ENCODE peak calls at places on chromosome 19, in eight cellular contexts. T, Q, P, W, A, L, S and R are unnamed samples. For H3K27me3, the result is how much of the 10 kb centered on the place peaks cover.

GRCh38 chr19:5934002-5934401 is 19.9 kb downstream of the CAPS start:
- DNase-seq in Q (no peak), W (no peak), P (no peak), T (no peak), L (no peak), A (no peak), S (no peak), R (no peak)

GRCh38 chr19:45790942-45791341 is 1.7 kb downstream of the DMWD start:
- DNase-seq in W (no peak), L (no peak), T (peak), A (no peak), S (no peak), Q (no peak), P (no peak), R (no peak)

GRCh38 chr19:15210323-15210774 is 9.6 kb upstream of the NOTCH3 start:
- DNase-seq in W (no peak), A (peak), P (peak), L (no peak), S (no peak), Q (no peak), T (no peak), R (peak)

GRCh38 chr19:38090561-38090960 is 133.5 kb downstream of the DPF1 start:
- DNase-seq in T (no peak), L (no peak), Q (no peak), A (peak), W (no peak), P (no peak), S (no peak), R (peak)

GRCh38 chr19:18475004-18475453 is 37.1 kb upstream of the ISYNA1 start:
- DNase-seq in P (peak), Q (no peak), L (no peak), S (no peak), A (no peak), T (no peak), W (no peak), R (no peak)

GRCh38 chr19:52943884-52944643 is 18.6 kb downstream of the ZNF816 start:
- DNase-seq in Q (no peak), P (no peak), W (no peak), L (peak), A (no peak), T (no peak), S (no peak), R (no peak)

GRCh38 chr19:34088292-34088691 is 84.0 kb upstream of the LSM14A start:
- DNase-seq in S (no peak), L (no peak), A (no peak), Q (no peak), P (no peak), W (no peak), T (no peak), R (no peak)

GRCh38 chr19:15107056-15108010 is at the start of gene SYDE1:
- DNase-seq in T (no peak), S (peak), L (peak), P (peak), Q (peak), W (no peak), A (peak), R (peak)

GRCh38 chr19:18961767-18962423 is 20.9 kb upstream of the HOMER3 start:
- DNase-seq in P (no peak), Q (peak), L (peak), A (no peak), S (peak), T (no peak), W (peak), R (no peak)

GRCh38 chr19:56958428-56958827 is 117.9 kb upstream of the PEG3 start:
- DNase-seq in W (no peak), Q (no peak), A (no peak), P (no peak), L (no peak), S (no peak), T (no peak), R (no peak)

GRCh38 chr19:11737964-11738745 is 591 bp downstream of the ZNF823 start:
- DNase-seq in L (peak), P (peak), S (peak), W (peak), A (peak), T (peak), Q (peak), R (peak)

GRCh38 chr19:38061294-38061693 is 154.3 kb downstream of the SIPA1L3 start:
- DNase-seq in P (no peak), T (no peak), W (no peak), S (no peak), L (no peak), Q (no peak), A (no peak), R (no peak)

GRCh38 chr19:44315883-44316282 is 11.1 kb upstream of the ZNF235 start:
- DNase-seq in L (no peak), T (no peak), A (no peak), Q (no peak), S (no peak), P (no peak), W (no peak), R (no peak)

GRCh38 chr19:29105629-29106352 is 107.2 kb downstream of the UQCRFS1 start:
- DNase-seq in L (peak), W (no peak), P (no peak), S (peak), T (no peak), Q (no peak), A (no peak), R (no peak)

GRCh38 chr19:5694952-5695648 is 5.0 kb downstream of the RPL36 start:
- DNase-seq in P (no peak), W (no peak), L (peak), S (no peak), T (no peak), Q (no peak), A (peak), R (no peak)

GRCh38 chr19:54345938-54346386 is 7.0 kb upstream of the LILRA4 start:
- DNase-seq in S (no peak), T (no peak), W (no peak), Q (no peak), P (no peak), L (no peak), A (no peak), R (no peak)

GRCh38 chr19:58569943-58570670 is 3.0 kb downstream of the MZF1 start:
- DNase-seq in Q (no peak), A (peak), P (no peak), W (no peak), T (peak), S (no peak), L (no peak), R (peak)

GRCh38 chr19:35509018-35509652 is 4.3 kb downstream of the DMKN start:
- DNase-seq in W (peak), L (peak), Q (peak), P (no peak), A (peak), T (no peak), S (peak), R (peak)

GRCh38 chr19:18777725-18778389 is 13.2 kb downstream of the COMP start:
- DNase-seq in P (no peak), T (no peak), L (no peak), A (no peak), Q (no peak), S (no peak), W (no peak), R (no peak)

GRCh38 chr19:10290876-10291553 is 1.3 kb downstream of the ICAM5 start:
- DNase-seq in T (peak), P (peak), W (peak), S (peak), A (no peak), Q (peak), L (peak), R (peak)
- H3K27me3 ChIP-seq in T (under half), P (half or more), W (half or more), S (half or more), A (half or more), Q (under half), L (half or more), R (under half)

DNA sequence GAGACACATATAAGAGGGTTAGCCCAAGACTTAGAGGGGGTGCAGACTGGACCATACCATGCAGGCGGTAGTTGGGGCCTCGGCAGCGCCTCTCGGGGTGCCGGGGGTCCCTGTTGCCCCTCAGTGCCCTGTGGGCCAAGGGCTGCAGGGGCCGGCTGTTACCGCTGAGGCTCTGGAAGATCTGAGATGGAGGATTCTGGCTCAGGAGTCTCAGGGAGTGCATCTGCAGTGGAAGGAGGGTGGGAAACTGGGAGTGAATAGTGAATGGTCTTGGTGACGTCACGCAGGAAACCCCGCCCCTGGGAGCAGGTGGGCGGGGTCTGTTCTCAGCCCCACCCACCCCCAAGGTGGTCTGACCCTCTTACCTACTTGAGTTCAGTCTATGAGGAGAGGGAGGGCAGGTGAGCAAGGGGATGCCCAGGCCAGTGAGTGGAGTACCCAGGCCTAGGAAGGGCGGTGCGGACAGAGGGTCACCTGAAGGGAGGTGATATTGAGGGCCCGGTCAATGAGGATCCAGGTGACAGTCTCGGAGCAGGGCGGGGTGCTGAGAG is 1.7 kb upstream of the DBP start:
- DNase-seq in W (no peak), Q (peak), P (no peak), T (no peak), A (peak), S (no peak), L (peak), R (peak)
- H3K27me3 ChIP-seq in W (under half), Q (under half), P (under half), T (under half), A (under half), S (under half), L (under half), R (under half)

DNA sequence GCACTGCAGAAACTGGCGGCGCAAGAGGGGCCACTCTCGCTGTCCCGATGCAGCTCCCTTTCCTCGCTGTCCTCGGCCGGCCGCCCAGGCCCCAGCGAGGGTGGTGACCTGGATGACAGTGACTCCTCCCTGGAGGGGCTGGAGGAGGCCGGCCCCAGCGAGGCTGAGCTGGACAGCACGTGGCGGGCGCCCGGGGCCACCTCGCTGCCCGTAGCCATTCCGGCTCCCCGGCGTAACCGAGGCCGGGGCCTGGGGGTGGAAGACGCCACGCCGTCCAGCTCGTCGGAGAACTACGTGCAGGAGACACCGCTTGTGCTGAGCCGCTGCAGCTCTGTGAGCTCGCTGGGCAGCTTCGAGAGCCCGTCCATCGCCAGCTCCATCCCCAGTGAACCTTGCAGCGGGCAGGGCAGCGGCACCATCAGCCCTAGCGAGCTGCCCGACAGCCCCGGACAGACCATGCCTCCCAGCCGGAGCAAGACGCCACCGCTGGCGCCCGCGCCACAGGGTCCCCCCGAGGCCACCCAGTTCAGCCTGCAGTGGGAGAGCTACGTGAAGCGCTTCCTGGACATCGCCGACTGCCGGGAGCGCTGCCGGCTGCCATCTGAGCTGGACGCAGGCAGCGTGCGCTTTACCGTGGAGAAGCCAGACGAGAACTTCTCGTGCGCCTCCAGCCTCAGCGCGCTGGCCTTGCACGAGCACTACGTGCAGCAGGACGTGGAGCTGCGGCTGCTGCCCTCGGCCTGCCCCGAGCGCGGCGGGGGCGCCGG is 12.4 kb downstream of the C19orf25 start:
- DNase-seq in P (no peak), W (no peak), T (no peak), Q (no peak), L (no peak), A (no peak), S (peak), R (no peak)
- H3K27me3 ChIP-seq in P (under half), W (under half), T (under half), Q (under half), L (half or more), A (half or more), S (half or more), R (under half)

GRCh38 chr19:55440411-55441105 is 2.5 kb downstream of the SHISA7 start:
- DNase-seq in L (peak), P (no peak), Q (no peak), T (no peak), S (peak), A (no peak), W (no peak), R (no peak)

GRCh38 chr19:55442372-55443044 is 592 bp downstream of the SHISA7 start:
- DNase-seq in W (no peak), Q (no peak), L (peak), T (no peak), P (no peak), S (peak), A (no peak), R (no peak)

GRCh38 chr19:55441692-55442321 is 1.3 kb downstream of the SHISA7 start:
- DNase-seq in W (no peak), A (no peak), S (peak), P (no peak), Q (no peak), L (peak), T (no peak), R (no peak)

GRCh38 chr19:55443045-55443823 is at the start of gene SHISA7:
- DNase-seq in A (no peak), W (no peak), S (peak), L (peak), Q (no peak), T (no peak), P (no peak), R (no peak)

GRCh38 chr19:55441319-55441691 is 1.8 kb downstream of the SHISA7 start:
- DNase-seq in S (no peak), A (no peak), P (no peak), L (peak), Q (no peak), T (no peak), W (no peak), R (no peak)
- H3K27me3 ChIP-seq in S (half or more), A (half or more), P (half or more), L (half or more), Q (under half), T (under half), W (half or more), R (under half)